ENCODE peak calls at places on chromosomes 11 and 22, in six cellular contexts. B, A, N, G, E and F are unnamed samples.

GRCh38 chr11:111189466-111189865 is 56.1 kb upstream of the POU2AF2 start:
- DNase-seq in E (no peak), N (peak; percentile 35), A (no peak), G (no peak), B (no peak), F (no peak)

GRCh38 chr11:100827934-100828661 is 141.0 kb downstream of the ARHGAP42 start:
- DNase-seq in G (no peak), B (no peak), N (peak; percentile 84), A (no peak), E (no peak), F (peak; percentile 22)

GRCh38 chr11:12287009-12287373 is 90.4 kb upstream of the PARVA start:
- DNase-seq in A (no peak), E (peak; percentile 3), G (peak; percentile 32), N (peak; percentile 96), B (no peak), F (no peak)

GRCh38 chr11:116540019-116540418 is 232.8 kb downstream of the BUD13 start:
- DNase-seq in E (no peak), B (no peak), A (no peak), N (no peak), G (no peak), F (no peak)

GRCh38 chr11:26227311-26227710 is 104.6 kb upstream of the ANO3 start:
- DNase-seq in N (peak; percentile 94), A (peak; percentile 36), G (no peak), E (peak; percentile 30), B (no peak), F (peak; percentile 19)

GRCh38 chr11:130513132-130513531 is 64.7 kb downstream of the ADAMTS15 start:
- DNase-seq in A (no peak), E (no peak), N (no peak), B (no peak), G (no peak), F (no peak)

GRCh38 chr11:128796275-128796674 is 70.8 kb downstream of the KCNJ1 start:
- DNase-seq in E (peak; percentile 80), N (peak; percentile 79), A (no peak), G (no peak), B (no peak), F (peak; percentile 48)

GRCh38 chr11:59171508-59172322 is at the start of gene DTX4:
- DNase-seq in E (peak; percentile 90), N (peak; percentile 86), G (peak; percentile 95), B (peak; percentile 85), A (peak; percentile 71), F (peak; percentile 74)

GRCh38 chr22:49752598-49753091 is 75.0 kb downstream of the BRD1 start:
- DNase-seq in E (no peak), B (no peak), N (no peak), A (no peak), G (no peak), F (no peak)

GRCh38 chr11:14974021-14974698 is 2.0 kb upstream of the CALCA start:
- DNase-seq in G (no peak), E (no peak), B (no peak), A (no peak), N (no peak), F (no peak)

GRCh38 chr11:86453290-86454030 is 78.8 kb downstream of the CCDC81 start:
- DNase-seq in B (no peak), A (no peak), N (no peak), G (no peak), E (no peak), F (no peak)

GRCh38 chr11:43575931-43576833 is 104.4 kb upstream of the HSD17B12 start:
- DNase-seq in G (no peak), N (no peak), B (no peak), A (no peak), E (no peak), F (no peak)

GRCh38 chr22:46586531-46587011 is 33.6 kb upstream of the GRAMD4 start:
- DNase-seq in E (no peak), A (no peak), G (no peak), B (no peak), N (no peak), F (no peak)

GRCh38 chr11:3947084-3947483 is 91.6 kb downstream of the STIM1 start:
- DNase-seq in B (peak; percentile 37), G (no peak), E (no peak), A (no peak), N (peak; percentile 67), F (peak; percentile 60)

GRCh38 chr22:17772963-17773605 is 1.2 kb downstream of the BID start:
- DNase-seq in E (no peak), G (no peak), N (peak; percentile 56), B (no peak), A (no peak), F (no peak)

GRCh38 chr11:443542-444199 is 1.9 kb upstream of the ANO9 start:
- DNase-seq in N (peak; percentile 12), E (no peak), G (no peak), B (no peak), A (no peak), F (no peak)

GRCh38 chr11:83220279-83220678 is 26.8 kb downstream of the ANKRD42 start:
- DNase-seq in E (no peak), A (no peak), B (no peak), N (no peak), G (no peak), F (no peak)

GRCh38 chr11:112163875-112164521 is at the start of gene IL18:
- DNase-seq in A (no peak), G (peak; percentile 74), B (no peak), E (no peak), N (no peak), F (no peak)

GRCh38 chr22:31126869-31127175 is 4.1 kb downstream of the INPP5J start:
- DNase-seq in G (no peak), E (no peak), N (no peak), B (no peak), A (no peak), F (no peak)

GRCh38 chr11:121625784-121626506 is 173.2 kb upstream of the SORL1-AS1 start:
- DNase-seq in N (no peak), E (no peak), A (no peak), B (no peak), G (no peak), F (no peak)

GRCh38 chr22:26847046-26847445 is 189.7 kb downstream of the MIAT start:
- DNase-seq in G (no peak), E (no peak), A (no peak), B (no peak), N (no peak), F (no peak)

GRCh38 chr22:19807914-19808872 is 46.5 kb downstream of the GNB1L start:
- DNase-seq in N (no peak), B (no peak), A (no peak), E (no peak), G (no peak), F (no peak)

GRCh38 chr11:9405721-9406120 is 21.3 kb downstream of the IPO7 start:
- DNase-seq in G (no peak), B (no peak), E (no peak), A (no peak), N (peak; percentile 35), F (no peak)

GRCh38 chr11:72353861-72354260 is 80.5 kb downstream of the CLPB start:
- DNase-seq in G (no peak), E (no peak), A (no peak), N (peak; percentile 22), B (no peak), F (no peak)

GRCh38 chr11:27386176-27386575 is 23.2 kb upstream of the CCDC34 start:
- DNase-seq in N (no peak), A (no peak), B (no peak), E (no peak), G (no peak), F (no peak)

GRCh38 chr11:80155412-80156017 is 714.7 kb upstream of the TENM4 start:
- DNase-seq in B (no peak), A (no peak), N (peak; percentile 37), G (no peak), E (peak; percentile 7), F (no peak)

GRCh38 chr22:32411388-32411787 is 659 bp downstream of the RTCB start:
- DNase-seq in N (peak; percentile 40), E (no peak), G (no peak), B (no peak), A (no peak), F (no peak)

GRCh38 chr11:11163256-11163655 is 189.8 kb downstream of the CSNK2A3 start:
- DNase-seq in B (no peak), E (no peak), A (no peak), G (no peak), N (no peak), F (no peak)
- TF ChIP-seq CTCF in B (no peak), E (no peak), A (peak; percentile 10), G (no peak), N (peak; percentile 7), F (peak; percentile 23)

DNA sequence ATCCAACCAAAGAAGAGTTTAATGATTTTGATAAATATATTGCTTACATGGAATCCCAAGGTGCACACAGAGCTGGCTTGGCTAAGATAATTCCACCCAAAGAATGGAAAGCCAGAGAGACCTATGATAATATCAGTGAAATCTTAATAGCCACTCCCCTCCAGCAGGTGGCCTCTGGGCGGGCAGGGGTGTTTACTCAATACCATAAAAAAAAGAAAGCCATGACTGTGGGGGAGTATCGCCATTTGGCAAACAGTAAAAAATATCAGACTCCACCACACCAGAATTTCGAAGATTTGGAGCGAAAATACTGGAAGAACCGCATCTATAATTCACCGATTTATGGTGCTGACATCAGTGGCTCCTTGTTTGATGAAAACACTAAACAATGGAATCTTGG is 23.9 kb downstream of the KDM4D start:
- DNase-seq in B (no peak), N (no peak), A (no peak), E (no peak), G (no peak), F (no peak)
- TF ChIP-seq CTCF in B (no peak), N (no peak), A (no peak), E (no peak), G (no peak), F (peak; percentile 13)

DNA sequence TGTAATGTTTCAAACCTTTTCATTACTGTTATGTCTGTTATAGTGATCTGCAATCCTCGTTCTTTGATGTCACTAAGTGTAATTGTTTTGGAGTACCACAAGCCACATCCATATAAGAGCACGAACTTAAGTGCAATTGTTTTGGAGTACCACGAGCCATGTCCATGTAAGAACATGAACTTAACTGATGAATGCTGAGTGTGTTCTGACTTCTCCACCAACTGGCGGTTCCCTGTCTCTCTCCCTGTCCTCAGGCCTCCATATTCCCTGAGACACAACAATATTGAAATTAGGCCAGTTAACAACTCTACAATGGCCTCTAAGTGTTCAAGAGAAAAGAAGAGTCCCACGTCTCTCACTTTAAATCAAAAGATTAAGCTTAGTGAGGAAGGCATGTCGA is 23.5 kb downstream of the TESMIN start:
- DNase-seq in E (no peak), N (peak; percentile 8), B (no peak), A (no peak), G (no peak), F (no peak)
- TF ChIP-seq CTCF in E (no peak), N (peak; percentile 27), B (no peak), A (peak; percentile 10), G (no peak), F (no peak)

DNA sequence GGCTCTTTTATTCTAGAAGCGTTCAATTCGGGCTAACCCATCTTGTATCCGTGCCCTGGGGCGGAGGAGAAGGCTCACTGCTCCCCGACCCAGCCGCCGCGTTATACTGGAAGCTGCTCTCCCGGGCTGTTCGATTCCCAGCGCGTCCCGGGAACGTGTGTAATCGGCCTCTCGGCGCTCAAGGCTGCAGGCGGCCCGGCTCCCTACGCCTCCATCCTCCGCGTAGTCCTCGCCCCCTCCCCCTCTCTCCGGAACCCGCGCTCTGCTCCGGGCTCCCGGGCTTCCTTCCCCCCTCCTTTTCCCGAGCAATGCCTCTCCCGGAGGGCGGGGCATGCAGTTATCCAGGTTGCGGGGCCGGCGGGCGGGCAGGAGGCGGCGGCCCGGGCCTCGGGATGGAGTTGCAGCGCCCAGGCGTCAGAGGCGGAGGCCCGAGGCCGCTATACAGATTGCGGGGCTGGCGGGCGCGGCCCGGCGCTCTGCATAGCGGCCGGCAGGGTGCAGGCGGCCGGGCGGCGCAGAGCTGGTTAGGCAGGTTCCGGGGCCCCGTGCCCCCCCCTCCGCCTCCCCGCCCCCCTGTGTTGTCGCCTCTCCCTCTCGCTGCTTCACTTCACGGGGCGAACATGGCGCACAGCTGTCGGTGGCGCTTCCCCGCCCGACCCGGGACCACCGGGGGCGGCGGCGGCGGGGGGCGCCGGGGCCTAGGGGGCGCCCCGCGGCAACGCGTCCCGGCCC is at the start of gene KMT2A:
- DNase-seq in A (peak; percentile 89), E (peak; percentile 94), G (peak; percentile 97), B (peak; percentile 93), N (peak; percentile 95), F (peak; percentile 83)
- TF ChIP-seq CTCF in A (no peak), E (peak; percentile 99), G (peak; percentile 64), B (no peak), N (no peak), F (no peak)